ENCODE peak calls at places on chromosomes 7 and 10, in ten cellular contexts. Y is right cardiac atrium; E is adipocyte; S is H9; W is upper lobe of right lung; I is spleen; F is effector memory CD4-positive, alpha-beta T cell; Q is body of pancreas; R is T-helper 17 cell; X is lower lobe of right lung. Z is an unnamed sample. For H3K9me3, the result is how much of the 10 kb centered on the place peaks cover.

GRCh38 chr10:128072941-128073615 is 53.1 kb downstream of the MKI67 start:
- DNase-seq in X (no peak), Q (no peak), R (no peak), W (peak), I (peak), E (no peak), Y (no peak), F (no peak), S (no peak), Z (no peak)

GRCh38 chr7:52355059-52355458 is 680.4 kb upstream of the POM121L12 start:
- DNase-seq in Q (no peak), W (no peak), X (no peak), R (no peak), I (no peak), F (no peak), Y (no peak), S (peak), E (no peak), Z (no peak)

GRCh38 chr7:141651417-141651816 is 50.5 kb downstream of the DENND11 start:
- DNase-seq in S (no peak), F (no peak), X (no peak), E (no peak), W (no peak), I (no peak), Q (no peak), R (no peak), Y (no peak), Z (no peak)

GRCh38 chr7:69703099-69703498 is 104.8 kb downstream of the AUTS2 start:
- DNase-seq in R (no peak), E (no peak), I (no peak), F (no peak), S (no peak), Q (no peak), W (no peak), Y (no peak), X (no peak), Z (no peak)

GRCh38 chr7:111802194-111802785 is 240.0 kb upstream of the IMMP2L start:
- DNase-seq in S (no peak), Y (no peak), W (no peak), X (no peak), E (peak), F (no peak), I (no peak), R (no peak), Q (no peak), Z (no peak)

GRCh38 chr10:114367041-114367675 is 37.1 kb downstream of the AFAP1L2 start:
- DNase-seq in F (no peak), R (no peak), Q (no peak), I (no peak), Y (no peak), W (no peak), E (peak), S (no peak), X (no peak), Z (no peak)

GRCh38 chr7:101696-102376 is 90.5 kb upstream of the FAM20C start:
- DNase-seq in X (no peak), R (no peak), I (peak), W (peak), Y (no peak), E (peak), F (no peak), S (peak), Q (no peak), Z (no peak)

GRCh38 chr7:33463131-33463530 is 333.8 kb downstream of the BBS9 start:
- DNase-seq in E (no peak), Y (no peak), W (no peak), Q (no peak), R (no peak), F (no peak), X (no peak), S (no peak), I (no peak), Z (no peak)

GRCh38 chr10:45470098-45471012 is 96.3 kb downstream of the ALOX5 start:
- DNase-seq in E (peak), W (no peak), S (peak), Q (no peak), Y (no peak), X (no peak), F (peak), I (peak), R (peak), Z (no peak)

GRCh38 chr10:126352446-126352845 is 35.8 kb downstream of the ADAM12 start:
- DNase-seq in Y (no peak), I (no peak), X (no peak), E (no peak), F (no peak), W (no peak), S (no peak), Q (no peak), R (no peak), Z (no peak)

GRCh38 chr10:11294831-11295230 is 277.2 kb downstream of the CELF2 start:
- DNase-seq in Y (no peak), W (no peak), I (no peak), Q (no peak), E (no peak), X (no peak), S (no peak), R (no peak), F (no peak), Z (no peak)

GRCh38 chr7:7713730-7714129 is 4.7 kb downstream of the RPA3 start:
- DNase-seq in I (no peak), E (no peak), S (no peak), W (no peak), Q (no peak), Y (no peak), R (no peak), F (no peak), X (no peak), Z (no peak)

GRCh38 chr7:153245809-153246208 is 486.3 kb downstream of the ACTR3B start:
- DNase-seq in F (no peak), S (no peak), Q (no peak), X (no peak), W (no peak), I (no peak), E (no peak), Y (no peak), R (no peak), Z (no peak)
- H3K9me3 ChIP-seq in F (under half), S (under half), Q (under half), X (under half), W (under half), I (under half), E (under half), Y (under half), R (under half), Z (under half)

GRCh38 chr10:7526017-7526400 is 115.2 kb upstream of the SFMBT2 start:
- DNase-seq in W (no peak), R (no peak), Q (no peak), E (no peak), S (peak), I (no peak), F (no peak), Y (no peak), X (no peak), Z (no peak)
- H3K9me3 ChIP-seq in W (under half), R (under half), Q (under half), E (under half), S (under half), I (under half), F (under half), Y (under half), X (under half), Z (under half)

GRCh38 chr7:152406491-152406890 is 29.3 kb downstream of the KMT2C start:
- DNase-seq in R (no peak), I (no peak), F (no peak), S (no peak), Q (no peak), E (no peak), W (peak), X (no peak), Y (no peak), Z (no peak)
- H3K9me3 ChIP-seq in R (under half), I (under half), F (under half), S (half or more), Q (under half), E (under half), W (under half), X (under half), Y (under half), Z (under half)

DNA sequence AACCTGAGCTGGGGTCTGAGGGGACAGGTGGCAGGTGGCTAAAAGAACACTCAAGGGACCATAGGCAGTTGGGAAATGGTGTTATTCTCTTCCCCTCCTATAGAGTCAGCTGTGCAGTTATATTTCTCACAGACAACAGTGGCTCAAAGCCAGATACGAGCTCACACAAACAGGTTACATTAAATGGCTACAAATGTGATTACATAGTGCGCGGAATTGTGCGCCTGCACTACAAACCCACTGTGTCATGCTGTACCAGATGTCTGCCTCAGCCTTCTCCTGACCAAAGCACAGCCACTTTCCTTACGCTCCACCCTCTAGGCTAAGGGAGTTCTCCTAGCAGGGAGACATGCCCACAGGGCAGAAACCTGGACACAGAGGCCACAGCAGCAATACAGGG is 387.2 kb downstream of the CNTNAP2 start:
- DNase-seq in F (no peak), W (no peak), E (no peak), X (no peak), S (no peak), Y (no peak), R (no peak), I (no peak), Q (no peak), Z (no peak)
- H3K9me3 ChIP-seq in F (under half), W (under half), E (under half), X (under half), S (under half), Y (under half), R (under half), I (half or more), Q (under half), Z (under half)

GRCh38 chr10:5163487-5163886 is 21.5 kb downstream of the AKR1C8 start:
- DNase-seq in E (no peak), X (no peak), F (no peak), Y (no peak), S (no peak), W (no peak), R (no peak), I (no peak), Q (no peak), Z (no peak)
- H3K9me3 ChIP-seq in E (under half), X (under half), F (under half), Y (under half), S (under half), W (under half), R (under half), I (half or more), Q (under half), Z (under half)

GRCh38 chr7:155956977-155957376 is 144.7 kb upstream of the SHH start:
- DNase-seq in X (no peak), Y (no peak), F (no peak), W (no peak), S (no peak), I (no peak), Q (no peak), E (no peak), R (no peak), Z (no peak)
- H3K9me3 ChIP-seq in X (under half), Y (under half), F (under half), W (under half), S (under half), I (under half), Q (under half), E (under half), R (under half), Z (under half)

DNA sequence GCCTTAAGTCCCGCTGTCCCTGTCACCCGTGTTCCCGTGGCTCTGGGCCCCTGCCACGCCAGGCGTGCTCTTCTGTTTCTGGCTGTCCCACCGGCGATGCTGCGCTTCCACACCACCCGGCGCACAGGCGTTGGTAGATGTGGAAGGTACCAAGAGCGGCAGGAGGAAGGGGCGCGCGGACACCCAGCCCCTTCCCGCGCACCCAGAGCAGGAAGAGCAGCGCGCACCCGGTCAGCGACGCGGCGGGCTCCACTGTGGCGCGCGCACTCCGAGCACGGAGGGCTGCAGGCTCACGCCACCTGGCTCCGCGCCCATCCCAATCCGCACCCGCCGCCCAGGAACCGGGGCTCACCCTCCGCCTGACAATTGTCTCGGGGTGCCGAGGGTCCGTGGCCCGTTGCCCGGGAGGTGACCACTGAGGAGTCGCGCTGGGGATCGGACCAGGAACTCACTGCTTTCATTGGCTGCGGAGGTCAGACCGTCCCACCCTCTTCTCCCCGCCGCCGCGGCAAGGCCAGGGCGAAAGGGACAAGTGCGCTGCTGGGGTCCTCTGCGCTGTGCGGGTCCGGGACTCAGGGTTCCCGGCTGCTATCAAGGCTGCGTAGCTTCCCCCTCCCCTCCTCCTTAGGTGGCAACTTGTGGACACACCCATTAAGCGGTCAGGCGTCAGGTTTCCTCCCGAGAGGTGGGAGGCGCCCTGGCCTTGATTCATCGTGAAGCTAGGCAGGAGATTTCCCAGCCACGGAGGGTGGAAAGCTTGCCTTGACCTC is 121.6 kb upstream of the ZNF92 start:
- DNase-seq in I (peak), E (peak), S (peak), F (peak), Y (peak), X (peak), R (peak), W (peak), Q (peak), Z (peak)
- H3K9me3 ChIP-seq in I (under half), E (under half), S (under half), F (under half), Y (under half), X (under half), R (under half), W (under half), Q (under half), Z (under half)

GRCh38 chr7:158495256-158495655 is 92.4 kb downstream of the PTPRN2 start:
- DNase-seq in F (no peak), I (no peak), R (no peak), Q (no peak), E (no peak), W (no peak), S (no peak), Y (no peak), X (no peak), Z (no peak)
- H3K9me3 ChIP-seq in F (under half), I (under half), R (under half), Q (under half), E (under half), W (under half), S (under half), Y (under half), X (under half), Z (under half)